ENCODE peak calls at places on chromosomes 6 and 20, in ten cellular contexts. Z is endothelial cell of umbilical vein, A is right lobe of liver, K is adrenal gland, B is HCT116, G is Peyer's patch, W is A549, X is transverse colon, N is K562, U is stomach. M is an unnamed sample. For H3K4me1, the result is how much of the 10 kb centered on the place peaks cover.

GRCh38 chr6:2999621-3000455 is at the start of gene NQO2:
- DNase-seq in Z (peak), A (peak), K (peak), B (peak), G (peak), W (peak), X (peak), N (peak), U (peak), M (peak)

GRCh38 chr6:131657630-131658111 is 20.6 kb downstream of the ENPP3 start:
- DNase-seq in Z (no peak), A (no peak), K (peak), B (no peak), G (no peak), W (no peak), X (no peak), N (no peak), U (no peak), M (no peak)

GRCh38 chr20:62183426-62184142 is 756 bp downstream of the MTG2 start:
- DNase-seq in Z (peak), A (peak), K (no peak), B (no peak), G (no peak), W (no peak), X (no peak), N (no peak), U (no peak), M (no peak)

GRCh38 chr6:74713941-74714340 is 491.9 kb downstream of the COL12A1 start:
- DNase-seq in Z (no peak), A (no peak), K (no peak), B (no peak), G (no peak), W (no peak), X (no peak), N (no peak), U (no peak), M (no peak)

GRCh38 chr6:135950709-135951108 is 99.2 kb downstream of the PDE7B start:
- DNase-seq in Z (no peak), A (no peak), K (no peak), B (no peak), G (no peak), W (no peak), X (no peak), N (no peak), U (no peak), M (no peak)

GRCh38 chr6:12324741-12325140 is 34.6 kb downstream of the EDN1 start:
- DNase-seq in Z (no peak), A (no peak), K (no peak), B (peak), G (no peak), W (peak), X (no peak), N (no peak), U (no peak), M (no peak)

GRCh38 chr6:133806358-133806757 is 82.6 kb upstream of the TCF21 start:
- DNase-seq in Z (no peak), A (no peak), K (no peak), B (no peak), G (no peak), W (no peak), X (no peak), N (no peak), U (no peak), M (no peak)

GRCh38 chr6:111562271-111562670 is 43.4 kb downstream of the TRAF3IP2 start:
- DNase-seq in Z (no peak), A (no peak), K (no peak), B (no peak), G (no peak), W (no peak), X (no peak), N (no peak), U (no peak), M (no peak)

GRCh38 chr6:162964703-162965140 is 236.9 kb downstream of the PACRG start:
- DNase-seq in Z (no peak), A (no peak), K (peak), B (peak), G (no peak), W (peak), X (no peak), N (no peak), U (no peak), M (peak)

GRCh38 chr6:1395496-1395895 is 6.1 kb downstream of the FOXF2 start:
- DNase-seq in Z (no peak), A (no peak), K (no peak), B (no peak), G (no peak), W (no peak), X (no peak), N (no peak), U (no peak), M (no peak)

GRCh38 chr20:62624325-62624690 is 18.0 kb upstream of the SLCO4A1 start:
- DNase-seq in Z (no peak), A (no peak), K (no peak), B (no peak), G (peak), W (no peak), X (peak), N (no peak), U (peak), M (no peak)

GRCh38 chr6:161044335-161044734 is 52.8 kb downstream of the MAP3K4 start:
- DNase-seq in Z (no peak), A (no peak), K (no peak), B (no peak), G (no peak), W (no peak), X (no peak), N (no peak), U (no peak), M (no peak)

GRCh38 chr20:44039147-44039546 is 124.5 kb downstream of the TOX2 start:
- DNase-seq in Z (no peak), A (no peak), K (no peak), B (no peak), G (no peak), W (no peak), X (no peak), N (no peak), U (peak), M (no peak)

GRCh38 chr6:44730771-44731391 is 343.4 kb downstream of the CDC5L start:
- DNase-seq in Z (no peak), A (no peak), K (no peak), B (no peak), G (no peak), W (no peak), X (no peak), N (no peak), U (no peak), M (no peak)

GRCh38 chr6:138815797-138816528 is 20.1 kb downstream of the ECT2L start:
- DNase-seq in Z (peak), A (no peak), K (no peak), B (peak), G (no peak), W (peak), X (no peak), N (peak), U (no peak), M (no peak)

GRCh38 chr6:75775219-75775618 is 26.2 kb downstream of the MYO6 start:
- DNase-seq in Z (no peak), A (no peak), K (no peak), B (no peak), G (no peak), W (no peak), X (no peak), N (no peak), U (no peak), M (no peak)

GRCh38 chr20:37941992-37942391 is 39.1 kb downstream of the VSTM2L start:
- DNase-seq in Z (no peak), A (no peak), K (no peak), B (no peak), G (no peak), W (no peak), X (no peak), N (no peak), U (peak), M (no peak)

GRCh38 chr6:158467923-158468322 is 92.0 kb upstream of the TMEM181 start:
- DNase-seq in Z (no peak), A (no peak), K (no peak), B (no peak), G (no peak), W (no peak), X (no peak), N (no peak), U (peak), M (no peak)

GRCh38 chr6:26534681-26535465 is 3.3 kb upstream of the HMGN4 start:
- DNase-seq in Z (no peak), A (no peak), K (no peak), B (no peak), G (no peak), W (peak), X (peak), N (no peak), U (no peak), M (no peak)

GRCh38 chr6:167846997-167847606 is 20.4 kb downstream of the AFDN start:
- DNase-seq in Z (no peak), A (no peak), K (no peak), B (no peak), G (no peak), W (no peak), X (no peak), N (no peak), U (no peak), M (no peak)

DNA sequence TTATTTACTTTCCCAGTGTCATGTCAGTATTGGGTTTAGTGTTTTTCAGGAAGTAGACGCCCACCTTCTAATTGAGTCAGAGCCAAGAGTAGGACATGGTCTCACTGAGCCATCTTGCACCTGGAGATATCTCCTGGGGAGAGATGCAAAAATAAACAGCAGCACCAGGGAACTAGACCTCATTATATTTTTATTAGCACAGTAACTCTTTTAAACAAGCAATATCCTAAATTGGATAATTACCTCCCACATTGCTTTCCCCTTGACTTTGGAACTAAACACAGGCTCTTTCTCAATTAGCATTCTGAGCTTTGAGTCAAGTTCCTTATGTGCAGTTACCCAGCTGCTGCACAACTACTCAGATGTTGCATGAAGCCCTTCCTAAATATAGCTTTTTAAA is 175.4 kb downstream of the IBTK start:
- DNase-seq in Z (no peak), A (no peak), K (no peak), B (no peak), G (no peak), W (no peak), X (no peak), N (no peak), U (no peak), M (no peak)
- TF ChIP-seq POLR2A in Z (no peak), A (no peak), K (no peak), B (no peak), G (no peak), W (no peak), X (no peak), N (no peak), U (no peak), M (no peak)

GRCh38 chr6:9977451-9977850 is 437.4 kb downstream of the TFAP2A start:
- DNase-seq in Z (no peak), A (no peak), K (no peak), B (no peak), G (no peak), W (no peak), X (no peak), N (no peak), U (no peak), M (no peak)
- H3K4me1 ChIP-seq in Z (under half), A (under half), K (under half), B (under half), G (under half), W (under half), X (under half), N (under half), U (under half), M (under half)

GRCh38 chr6:10420546-10421507 is 6.0 kb upstream of the TFAP2A start:
- DNase-seq in Z (no peak), A (no peak), K (no peak), B (no peak), G (no peak), W (no peak), X (no peak), N (no peak), U (no peak), M (no peak)
- TF ChIP-seq CTCF in Z (no peak), A (no peak), K (no peak), B (no peak), G (no peak), W (no peak), X (no peak), N (peak), U (no peak), M (no peak)

GRCh38 chr6:10747251-10747972 is at the start of gene TMEM14B:
- DNase-seq in Z (peak), A (peak), K (peak), B (peak), G (peak), W (peak), X (peak), N (peak), U (peak), M (peak)
- TF ChIP-seq POLR2A in Z (peak), A (peak), K (peak), B (peak), G (peak), W (peak), X (peak), N (peak), U (no peak), M (peak)

DNA sequence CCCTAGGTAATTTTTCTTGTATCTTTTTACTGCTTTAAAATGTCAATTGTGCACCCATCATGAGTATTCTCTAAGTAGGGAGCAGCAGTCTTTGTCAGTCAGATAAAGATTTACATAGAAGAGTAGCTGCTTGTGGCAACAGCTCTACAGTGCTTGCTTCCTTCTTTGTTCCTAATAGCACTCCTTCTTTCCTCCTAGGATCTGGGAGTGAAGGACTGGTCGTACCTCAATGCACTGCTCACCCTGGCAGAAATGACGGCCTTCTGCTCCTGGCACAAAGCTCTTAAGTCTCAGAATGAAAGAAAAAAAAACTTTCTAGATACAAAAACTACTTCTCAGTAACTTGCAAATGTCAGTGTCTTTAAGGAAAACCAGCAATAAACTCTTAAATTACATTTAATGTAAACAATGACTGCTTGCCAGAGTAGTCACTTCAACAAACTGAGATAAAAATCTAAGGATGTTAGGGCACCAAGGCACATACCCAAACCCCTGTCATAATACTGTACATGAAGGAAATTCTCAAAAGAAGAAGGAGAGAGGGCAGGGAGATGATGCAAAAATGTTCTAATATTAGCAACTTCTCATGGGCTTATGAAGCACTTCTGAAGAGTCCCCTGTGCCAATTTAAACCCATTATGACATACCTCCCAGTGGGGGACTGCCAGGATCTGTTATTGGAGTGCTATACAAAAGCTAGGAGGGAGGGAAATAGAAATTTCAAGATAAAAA is 34.0 kb downstream of the NCOA6 start:
- DNase-seq in Z (peak), A (no peak), K (no peak), B (no peak), G (no peak), W (no peak), X (no peak), N (no peak), U (no peak), M (no peak)
- H3K4me1 ChIP-seq in Z (under half), A (under half), K (under half), B (under half), G (under half), W (under half), X (under half), N (under half), U (under half), M (under half)

GRCh38 chr6:89311530-89311852 is 3.6 kb downstream of the GABRR2 start:
- DNase-seq in Z (no peak), A (no peak), K (no peak), B (no peak), G (no peak), W (no peak), X (no peak), N (peak), U (no peak), M (no peak)

GRCh38 chr6:89314692-89315091 is 407 bp downstream of the GABRR2 start:
- DNase-seq in Z (no peak), A (no peak), K (no peak), B (no peak), G (no peak), W (no peak), X (no peak), N (no peak), U (no peak), M (no peak)

GRCh38 chr6:89310929-89311328 is 4.2 kb downstream of the GABRR2 start:
- DNase-seq in Z (no peak), A (no peak), K (no peak), B (no peak), G (no peak), W (no peak), X (no peak), N (no peak), U (no peak), M (no peak)

GRCh38 chr6:89313006-89313405 is 2.1 kb downstream of the GABRR2 start:
- DNase-seq in Z (peak), A (no peak), K (peak), B (no peak), G (no peak), W (no peak), X (no peak), N (no peak), U (no peak), M (no peak)

DNA sequence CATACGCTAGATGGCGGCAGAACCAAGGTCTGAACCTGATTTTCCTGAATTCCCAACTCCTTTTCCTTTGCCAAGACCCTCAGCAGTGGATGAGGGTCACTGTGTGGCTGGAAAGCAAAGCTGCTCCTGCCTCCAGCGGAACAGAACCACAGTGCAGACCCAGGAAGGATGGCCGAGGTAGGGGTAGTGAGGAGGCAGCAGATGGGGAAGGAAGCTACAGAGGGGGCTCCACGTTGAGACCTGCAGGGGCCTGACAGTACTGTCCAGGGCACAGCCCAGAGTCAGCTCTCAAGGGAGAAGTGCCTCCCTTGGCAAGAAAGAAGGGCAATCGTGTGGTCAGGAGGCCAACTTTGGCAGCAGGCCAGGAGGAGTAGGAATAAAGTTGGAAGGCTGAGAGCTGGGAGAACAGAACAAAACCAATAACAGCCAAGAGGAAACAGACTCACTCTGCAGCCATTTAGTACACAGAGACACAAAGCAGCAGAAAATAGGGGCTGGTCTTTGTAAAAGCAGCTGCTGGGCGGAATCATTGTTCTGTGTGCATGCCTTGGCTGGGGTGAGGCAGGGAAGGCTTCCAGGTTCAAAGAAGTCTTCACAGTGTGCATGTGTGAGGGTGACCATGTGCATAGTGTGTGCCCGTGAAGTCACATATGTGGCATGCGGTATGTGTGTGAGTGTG is 3.1 kb downstream of the GABRR2 start:
- DNase-seq in Z (peak), A (peak), K (peak), B (no peak), G (no peak), W (no peak), X (peak), N (no peak), U (peak), M (peak)
- TF ChIP-seq CTCF in Z (peak), A (peak), K (no peak), B (peak), G (peak), W (peak), X (peak), N (peak), U (no peak), M (peak)

DNA sequence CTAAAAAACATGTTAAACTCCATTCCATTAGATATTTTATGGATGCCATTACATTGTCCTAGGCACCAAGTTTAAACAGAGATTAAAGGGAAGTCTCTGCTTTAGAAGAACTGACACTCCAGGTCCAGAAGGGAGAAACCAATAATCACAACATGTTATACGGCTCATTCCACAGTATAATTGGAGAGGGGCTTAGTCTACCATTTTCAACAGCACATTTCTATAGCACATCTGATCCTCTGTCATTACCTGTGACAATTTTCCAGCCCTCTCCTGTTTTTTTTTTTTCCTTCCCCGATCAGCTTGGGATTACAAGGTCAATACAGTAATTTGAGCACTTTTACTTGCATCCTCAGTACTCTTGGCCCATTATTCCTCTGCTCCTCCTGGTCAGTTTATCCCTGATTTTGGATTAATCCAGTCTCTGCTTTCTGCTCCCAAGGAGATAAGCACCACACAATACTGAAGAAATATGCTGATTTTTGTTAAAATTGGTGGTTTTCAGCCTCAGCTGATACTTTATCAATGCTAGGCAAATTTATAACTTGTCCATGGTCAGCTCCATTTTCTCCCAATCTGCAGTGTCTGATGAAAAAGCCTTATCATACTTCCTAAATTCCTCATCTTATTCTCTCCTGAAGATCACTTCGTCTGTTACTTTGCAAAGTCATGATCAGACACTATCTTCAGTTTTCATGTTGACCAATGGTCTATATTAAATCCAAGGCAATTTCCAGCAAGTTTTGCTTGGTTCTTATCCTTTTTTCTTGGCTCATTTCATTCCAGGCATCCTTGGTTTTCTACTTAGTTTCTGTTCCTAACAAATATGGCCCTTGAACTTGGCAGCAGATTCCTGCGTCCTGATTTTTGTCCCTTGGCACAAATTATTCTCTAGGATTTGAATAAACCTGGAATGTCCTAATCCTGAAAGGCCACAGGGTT is 30.8 kb upstream of the SYNCRIP start:
- DNase-seq in Z (no peak), A (no peak), K (no peak), B (no peak), G (no peak), W (no peak), X (no peak), N (no peak), U (no peak), M (no peak)
- TF ChIP-seq POLR2A in Z (peak), A (no peak), K (no peak), B (peak), G (no peak), W (no peak), X (no peak), N (peak), U (no peak), M (no peak)

DNA sequence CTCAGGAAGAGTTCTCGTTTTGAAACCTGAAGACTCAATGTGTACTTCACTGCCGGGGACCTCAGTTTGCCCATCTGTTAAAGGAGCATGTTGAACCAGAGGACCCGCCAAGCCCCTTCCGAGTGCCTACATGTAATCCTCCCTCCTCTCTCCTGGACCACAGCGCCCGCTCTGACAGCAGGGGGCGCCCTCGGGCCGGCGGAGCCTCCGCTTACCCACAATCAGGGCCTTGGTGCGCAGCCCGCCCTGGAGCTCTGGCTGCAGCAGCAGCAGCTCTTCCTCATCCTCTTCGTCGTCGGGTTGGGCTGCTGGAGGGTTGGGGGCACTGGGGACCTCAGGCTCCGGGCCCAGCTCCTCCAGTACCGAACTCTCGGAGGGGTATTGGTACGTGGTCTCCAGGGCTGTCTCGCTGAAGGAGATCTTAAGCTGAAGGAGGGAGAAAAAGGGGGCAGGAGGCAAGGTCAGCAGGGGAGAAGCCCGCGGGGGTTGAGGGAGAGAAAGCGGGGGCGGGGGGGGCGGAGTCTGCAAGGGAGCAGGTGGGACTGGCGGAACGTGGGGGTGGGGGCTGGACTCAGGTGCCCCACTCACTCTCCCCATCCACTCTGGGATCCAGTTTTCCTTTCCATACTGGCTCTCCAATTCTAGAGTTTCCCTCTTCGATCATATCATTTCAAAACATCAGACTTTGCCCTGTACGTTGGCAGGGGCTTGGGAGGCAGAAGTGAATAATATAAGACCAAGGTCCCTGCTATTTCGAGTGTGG is 6.3 kb upstream of the DHX16 start:
- DNase-seq in Z (peak), A (peak), K (peak), B (no peak), G (peak), W (peak), X (peak), N (peak), U (peak), M (peak)
- H3K4me1 ChIP-seq in Z (under half), A (under half), K (half or more), B (under half), G (under half), W (under half), X (half or more), N (under half), U (under half), M (under half)

M was measured in uterus.